ENCODE peak calls at places on chromosome 18, in eight cellular contexts. D is GM23338, I is lower lobe of right lung, Q is bronchial epithelial cell, X is transverse colon, P is DND-41, Y is brain microvascular endothelial cell, O is spleen. V is an unnamed sample. For H3K27me3, the result is how much of the 10 kb centered on the place peaks cover.

GRCh38 chr18:58671941-58672565 is 788 bp downstream of the MALT1 start:
- DNase-seq in P (no peak), Y (peak), X (peak), O (no peak), I (peak), D (peak), Q (peak), V (no peak)

GRCh38 chr18:43876286-43877082 is 599.2 kb upstream of the SYT4 start:
- DNase-seq in Q (no peak), X (no peak), O (no peak), D (no peak), I (no peak), Y (no peak), P (no peak), V (peak)

GRCh38 chr18:49565656-49566055 is 3.8 kb downstream of the LIPG start:
- DNase-seq in P (no peak), D (no peak), Q (no peak), I (no peak), O (no peak), X (peak), Y (no peak), V (no peak)

GRCh38 chr18:57803119-57803969 is at the start of gene ATP8B1:
- DNase-seq in Q (peak), P (no peak), X (peak), O (peak), D (peak), I (peak), Y (no peak), V (peak)

GRCh38 chr18:29823671-29824070 is 1218.9 kb downstream of the DSC3 start:
- DNase-seq in P (no peak), I (no peak), D (no peak), O (no peak), X (no peak), Q (peak), Y (no peak), V (no peak)

GRCh38 chr18:57901819-57902600 is 98.9 kb upstream of the ATP8B1 start:
- DNase-seq in D (peak), Q (peak), Y (peak), O (no peak), X (peak), I (no peak), P (no peak), V (no peak)

GRCh38 chr18:28175047-28175929 is 1.6 kb downstream of the CDH2 start:
- DNase-seq in X (no peak), Q (no peak), O (peak), I (no peak), Y (no peak), D (peak), P (peak), V (no peak)

GRCh38 chr18:13526519-13526918 is 199.8 kb downstream of the FAM210A start:
- DNase-seq in X (no peak), O (no peak), Y (no peak), I (no peak), D (no peak), Q (no peak), P (no peak), V (no peak)

GRCh38 chr18:23862071-23862470 is 152.5 kb upstream of the TTC39C start:
- DNase-seq in X (no peak), I (no peak), O (no peak), Y (peak), P (no peak), D (no peak), Q (peak), V (no peak)

GRCh38 chr18:23966909-23967308 is 47.6 kb upstream of the TTC39C start:
- DNase-seq in D (no peak), I (no peak), X (no peak), Y (no peak), Q (no peak), P (no peak), O (no peak), V (no peak)

GRCh38 chr18:51235011-51235789 is 37.7 kb upstream of the MEX3C start:
- DNase-seq in I (no peak), Y (peak), D (no peak), X (no peak), O (no peak), Q (peak), P (no peak), V (no peak)

GRCh38 chr18:54358495-54358793 is 738 bp downstream of the C18orf54 start:
- DNase-seq in P (no peak), O (no peak), X (no peak), D (no peak), Q (peak), Y (peak), I (no peak), V (no peak)

GRCh38 chr18:66136039-66136438 is 385.2 kb downstream of the CDH7 start:
- DNase-seq in D (peak), Y (no peak), I (no peak), X (no peak), O (no peak), Q (no peak), P (no peak), V (no peak)

GRCh38 chr18:34767601-34768027 is 57.5 kb downstream of the DTNA start:
- DNase-seq in I (no peak), Y (peak), D (no peak), X (no peak), O (no peak), Q (peak), P (no peak), V (no peak)
- H3K4me3 ChIP-seq in I (no peak), Y (no peak), D (no peak), X (no peak), O (no peak), Q (no peak), P (no peak), V (no peak)

GRCh38 chr18:11733031-11733430 is 44.0 kb downstream of the GNAL start:
- DNase-seq in Q (peak), Y (peak), X (peak), D (peak), P (peak), O (peak), I (peak), V (peak)
- H3K27me3 ChIP-seq in Q (under half), Y (under half), X (under half), D (under half), P (under half), O (under half), I (under half), V (under half)

GRCh38 chr18:76437011-76437410 is 58.0 kb downstream of the ZNF516 start:
- DNase-seq in X (no peak), I (no peak), Q (no peak), O (peak), P (no peak), Y (no peak), D (peak), V (no peak)

GRCh38 chr18:76434452-76434851 is 60.6 kb downstream of the ZNF516 start:
- DNase-seq in X (no peak), D (no peak), Y (no peak), I (no peak), P (no peak), Q (no peak), O (peak), V (no peak)

GRCh38 chr18:76436342-76436741 is 58.7 kb downstream of the ZNF516 start:
- DNase-seq in D (no peak), O (peak), P (no peak), I (no peak), Y (no peak), Q (no peak), X (no peak), V (no peak)

GRCh38 chr18:76433788-76434187 is 61.3 kb downstream of the ZNF516 start:
- DNase-seq in X (no peak), O (peak), P (no peak), D (no peak), I (no peak), Q (no peak), Y (no peak), V (no peak)

GRCh38 chr18:76435321-76435989 is 59.6 kb downstream of the ZNF516 start:
- DNase-seq in Q (no peak), O (no peak), X (no peak), Y (no peak), D (peak), P (no peak), I (no peak), V (no peak)
- TF ChIP-seq CTCF in Q (peak), O (no peak), X (no peak), Y (peak), D (peak), P (no peak), I (no peak), V (no peak)

GRCh38 chr18:22320736-22321135 is 97.0 kb downstream of the CTAGE1 start:
- DNase-seq in O (no peak), D (no peak), I (no peak), P (no peak), Y (no peak), X (no peak), Q (no peak), V (no peak)

GRCh38 chr18:22325396-22325795 is 92.3 kb downstream of the CTAGE1 start:
- DNase-seq in I (no peak), Q (no peak), P (no peak), O (no peak), Y (no peak), X (no peak), D (no peak), V (no peak)

GRCh38 chr18:22322251-22322691 is 95.4 kb downstream of the CTAGE1 start:
- DNase-seq in P (no peak), O (no peak), Q (no peak), X (no peak), Y (no peak), I (no peak), D (no peak), V (peak)

GRCh38 chr18:22320155-22320554 is 97.6 kb downstream of the CTAGE1 start:
- DNase-seq in X (no peak), P (no peak), O (no peak), D (no peak), I (no peak), Q (no peak), Y (no peak), V (no peak)

GRCh38 chr18:22324191-22325131 is 93.3 kb downstream of the CTAGE1 start:
- DNase-seq in I (peak), O (peak), X (peak), Q (peak), P (no peak), Y (no peak), D (peak), V (peak)
- H3K4me3 ChIP-seq in I (peak), O (no peak), X (no peak), Q (peak), P (no peak), Y (peak), D (peak), V (peak)

V was measured in uterus.